ENCODE peak calls at places on chromosomes 6 and 20, in eight cellular contexts. One of them, this sample, is unnamed.

GRCh38 chr6:33128318-33128717 is 52.5 kb downstream of the HLA-DPB1 start:
- DNase-seq in nephron progenitor cell: no peak
- DNase-seq in RWPE2: no peak
- DNase-seq in HFF-Myc: no peak
- DNase-seq in astrocyte of the cerebellum: no peak
- DNase-seq in HCT116: no peak
- DNase-seq in Caco-2: no peak
- DNase-seq in fibroblast of pulmonary artery: no peak
- DNase-seq in this sample: no peak

GRCh38 chr6:55541024-55541423 is 38.0 kb downstream of the HMGCLL1 start:
- DNase-seq in nephron progenitor cell: no peak
- DNase-seq in RWPE2: no peak
- DNase-seq in HFF-Myc: no peak
- DNase-seq in astrocyte of the cerebellum: no peak
- DNase-seq in HCT116: no peak
- DNase-seq in Caco-2: no peak
- DNase-seq in fibroblast of pulmonary artery: no peak
- DNase-seq in this sample: no peak

GRCh38 chr6:35984701-35985100 is 39.7 kb downstream of the SLC26A8 start:
- DNase-seq in nephron progenitor cell: no peak
- DNase-seq in RWPE2: no peak
- DNase-seq in HFF-Myc: no peak
- DNase-seq in astrocyte of the cerebellum: no peak
- DNase-seq in HCT116: no peak
- DNase-seq in Caco-2: no peak
- DNase-seq in fibroblast of pulmonary artery: no peak
- DNase-seq in this sample: no peak

GRCh38 chr20:56343861-56344381 is 14.9 kb upstream of the FAM210B start:
- DNase-seq in nephron progenitor cell: peak
- DNase-seq in RWPE2: peak
- DNase-seq in HFF-Myc: no peak
- DNase-seq in astrocyte of the cerebellum: peak
- DNase-seq in HCT116: no peak
- DNase-seq in Caco-2: peak
- DNase-seq in fibroblast of pulmonary artery: peak
- DNase-seq in this sample: peak

GRCh38 chr6:148446681-148447080 is 104.0 kb downstream of the SASH1 start:
- DNase-seq in nephron progenitor cell: no peak
- DNase-seq in RWPE2: no peak
- DNase-seq in HFF-Myc: no peak
- DNase-seq in astrocyte of the cerebellum: no peak
- DNase-seq in HCT116: no peak
- DNase-seq in Caco-2: no peak
- DNase-seq in fibroblast of pulmonary artery: no peak
- DNase-seq in this sample: no peak

GRCh38 chr6:157503018-157503747 is 122.2 kb downstream of the ZDHHC14 start:
- DNase-seq in nephron progenitor cell: no peak
- DNase-seq in RWPE2: no peak
- DNase-seq in HFF-Myc: no peak
- DNase-seq in astrocyte of the cerebellum: no peak
- DNase-seq in HCT116: no peak
- DNase-seq in Caco-2: no peak
- DNase-seq in fibroblast of pulmonary artery: no peak
- DNase-seq in this sample: no peak

GRCh38 chr20:21339499-21339898 is 36.4 kb downstream of the XRN2 start:
- DNase-seq in nephron progenitor cell: no peak
- DNase-seq in RWPE2: no peak
- DNase-seq in HFF-Myc: no peak
- DNase-seq in astrocyte of the cerebellum: no peak
- DNase-seq in HCT116: no peak
- DNase-seq in Caco-2: no peak
- DNase-seq in fibroblast of pulmonary artery: peak
- DNase-seq in this sample: no peak

GRCh38 chr6:152378154-152378553 is 259.0 kb downstream of the SYNE1 start:
- DNase-seq in nephron progenitor cell: no peak
- DNase-seq in RWPE2: no peak
- DNase-seq in HFF-Myc: no peak
- DNase-seq in astrocyte of the cerebellum: no peak
- DNase-seq in HCT116: no peak
- DNase-seq in Caco-2: no peak
- DNase-seq in fibroblast of pulmonary artery: peak
- DNase-seq in this sample: no peak

GRCh38 chr20:25082498-25082873 is 545 bp upstream of the VSX1 start:
- DNase-seq in nephron progenitor cell: no peak
- DNase-seq in RWPE2: peak
- DNase-seq in HFF-Myc: no peak
- DNase-seq in astrocyte of the cerebellum: no peak
- DNase-seq in HCT116: no peak
- DNase-seq in Caco-2: no peak
- DNase-seq in fibroblast of pulmonary artery: no peak
- DNase-seq in this sample: no peak

GRCh38 chr6:137475103-137475502 is 19.1 kb downstream of the OLIG3 start:
- DNase-seq in nephron progenitor cell: no peak
- DNase-seq in RWPE2: no peak
- DNase-seq in HFF-Myc: no peak
- DNase-seq in astrocyte of the cerebellum: no peak
- DNase-seq in HCT116: no peak
- DNase-seq in Caco-2: no peak
- DNase-seq in fibroblast of pulmonary artery: no peak
- DNase-seq in this sample: no peak

GRCh38 chr6:14502551-14502950 is 385.0 kb downstream of the CD83 start:
- DNase-seq in nephron progenitor cell: no peak
- DNase-seq in RWPE2: no peak
- DNase-seq in HFF-Myc: no peak
- DNase-seq in astrocyte of the cerebellum: no peak
- DNase-seq in HCT116: no peak
- DNase-seq in Caco-2: no peak
- DNase-seq in fibroblast of pulmonary artery: no peak
- DNase-seq in this sample: no peak

GRCh38 chr6:45003400-45003799 is 324.7 kb upstream of the RUNX2 start:
- DNase-seq in nephron progenitor cell: no peak
- DNase-seq in RWPE2: no peak
- DNase-seq in HFF-Myc: no peak
- DNase-seq in astrocyte of the cerebellum: no peak
- DNase-seq in HCT116: no peak
- DNase-seq in Caco-2: no peak
- DNase-seq in fibroblast of pulmonary artery: no peak
- DNase-seq in this sample: no peak

GRCh38 chr20:18414140-18414539 is 52.7 kb downstream of the DZANK1 start:
- DNase-seq in nephron progenitor cell: no peak
- DNase-seq in RWPE2: no peak
- DNase-seq in HFF-Myc: no peak
- DNase-seq in astrocyte of the cerebellum: no peak
- DNase-seq in HCT116: no peak
- DNase-seq in Caco-2: no peak
- DNase-seq in fibroblast of pulmonary artery: no peak
- DNase-seq in this sample: no peak

GRCh38 chr6:38056361-38056760 is 236.8 kb downstream of the ZFAND3 start:
- DNase-seq in nephron progenitor cell: no peak
- DNase-seq in RWPE2: no peak
- DNase-seq in HFF-Myc: no peak
- DNase-seq in astrocyte of the cerebellum: no peak
- DNase-seq in HCT116: no peak
- DNase-seq in Caco-2: no peak
- DNase-seq in fibroblast of pulmonary artery: no peak
- DNase-seq in this sample: no peak

GRCh38 chr20:44187054-44187762 is at the start of gene JPH2:
- DNase-seq in nephron progenitor cell: peak
- DNase-seq in RWPE2: peak
- DNase-seq in HFF-Myc: no peak
- DNase-seq in astrocyte of the cerebellum: peak
- DNase-seq in HCT116: no peak
- DNase-seq in Caco-2: peak
- DNase-seq in fibroblast of pulmonary artery: peak
- DNase-seq in this sample: peak

GRCh38 chr20:44601801-44602204 is 19.4 kb downstream of the PKIG start:
- DNase-seq in nephron progenitor cell: no peak
- DNase-seq in RWPE2: peak
- DNase-seq in HFF-Myc: no peak
- DNase-seq in astrocyte of the cerebellum: peak
- DNase-seq in HCT116: no peak
- DNase-seq in Caco-2: no peak
- DNase-seq in fibroblast of pulmonary artery: peak
- DNase-seq in this sample: no peak

GRCh38 chr20:52192296-52193007 is 873 bp upstream of the ZFP64 start:
- DNase-seq in nephron progenitor cell: no peak
- DNase-seq in RWPE2: no peak
- DNase-seq in HFF-Myc: no peak
- DNase-seq in astrocyte of the cerebellum: no peak
- DNase-seq in HCT116: peak
- DNase-seq in Caco-2: no peak
- DNase-seq in fibroblast of pulmonary artery: peak
- DNase-seq in this sample: no peak

GRCh38 chr6:43368517-43369160 is 808 bp downstream of the ZNF318 start:
- DNase-seq in nephron progenitor cell: peak
- DNase-seq in RWPE2: no peak
- DNase-seq in HFF-Myc: no peak
- DNase-seq in astrocyte of the cerebellum: no peak
- DNase-seq in HCT116: no peak
- DNase-seq in Caco-2: peak
- DNase-seq in fibroblast of pulmonary artery: peak
- DNase-seq in this sample: peak

GRCh38 chr6:1267057-1267732 is 44.7 kb upstream of the FOXQ1 start:
- DNase-seq in nephron progenitor cell: no peak
- DNase-seq in RWPE2: no peak
- DNase-seq in HFF-Myc: no peak
- DNase-seq in astrocyte of the cerebellum: no peak
- DNase-seq in HCT116: no peak
- DNase-seq in Caco-2: peak
- DNase-seq in fibroblast of pulmonary artery: no peak
- DNase-seq in this sample: no peak

GRCh38 chr6:27161946-27162603 is 85.4 kb upstream of the PRSS16 start:
- DNase-seq in nephron progenitor cell: peak
- DNase-seq in RWPE2: no peak
- DNase-seq in HFF-Myc: peak
- DNase-seq in astrocyte of the cerebellum: no peak
- DNase-seq in HCT116: peak
- DNase-seq in Caco-2: peak
- DNase-seq in fibroblast of pulmonary artery: peak
- DNase-seq in this sample: no peak

GRCh38 chr20:35432430-35432735 is 5.6 kb downstream of the GDF5 start:
- DNase-seq in nephron progenitor cell: no peak
- DNase-seq in RWPE2: no peak
- DNase-seq in HFF-Myc: no peak
- DNase-seq in astrocyte of the cerebellum: no peak
- DNase-seq in HCT116: no peak
- DNase-seq in Caco-2: no peak
- DNase-seq in fibroblast of pulmonary artery: no peak
- DNase-seq in this sample: no peak
- TF ChIP-seq CTCF in nephron progenitor cell: no peak
- TF ChIP-seq CTCF in RWPE2: no peak
- TF ChIP-seq CTCF in HFF-Myc: no peak
- TF ChIP-seq CTCF in astrocyte of the cerebellum: peak
- TF ChIP-seq CTCF in HCT116: no peak
- TF ChIP-seq CTCF in Caco-2: peak
- TF ChIP-seq CTCF in fibroblast of pulmonary artery: no peak
- TF ChIP-seq CTCF in this sample: no peak

GRCh38 chr6:123321020-123321419 is 315.7 kb downstream of the TRDN start:
- DNase-seq in nephron progenitor cell: no peak
- DNase-seq in RWPE2: no peak
- DNase-seq in HFF-Myc: no peak
- DNase-seq in astrocyte of the cerebellum: no peak
- DNase-seq in HCT116: no peak
- DNase-seq in Caco-2: no peak
- DNase-seq in fibroblast of pulmonary artery: no peak
- DNase-seq in this sample: no peak

GRCh38 chr6:123316733-123317323 is 319.9 kb downstream of the TRDN start:
- DNase-seq in nephron progenitor cell: no peak
- DNase-seq in RWPE2: no peak
- DNase-seq in HFF-Myc: no peak
- DNase-seq in astrocyte of the cerebellum: peak
- DNase-seq in HCT116: no peak
- DNase-seq in Caco-2: no peak
- DNase-seq in fibroblast of pulmonary artery: peak
- DNase-seq in this sample: no peak
- TF ChIP-seq CTCF in nephron progenitor cell: peak
- TF ChIP-seq CTCF in RWPE2: peak
- TF ChIP-seq CTCF in HFF-Myc: no peak
- TF ChIP-seq CTCF in astrocyte of the cerebellum: no peak
- TF ChIP-seq CTCF in HCT116: peak
- TF ChIP-seq CTCF in Caco-2: peak
- TF ChIP-seq CTCF in fibroblast of pulmonary artery: peak
- TF ChIP-seq CTCF in this sample: peak

GRCh38 chr20:14561733-14562132 is 224.3 kb upstream of the FLRT3 start:
- DNase-seq in nephron progenitor cell: no peak
- DNase-seq in RWPE2: no peak
- DNase-seq in HFF-Myc: no peak
- DNase-seq in astrocyte of the cerebellum: no peak
- DNase-seq in HCT116: no peak
- DNase-seq in Caco-2: no peak
- DNase-seq in fibroblast of pulmonary artery: peak
- DNase-seq in this sample: no peak
- TF ChIP-seq CTCF in nephron progenitor cell: no peak
- TF ChIP-seq CTCF in RWPE2: peak
- TF ChIP-seq CTCF in HFF-Myc: no peak
- TF ChIP-seq CTCF in astrocyte of the cerebellum: no peak
- TF ChIP-seq CTCF in HCT116: no peak
- TF ChIP-seq CTCF in Caco-2: no peak
- TF ChIP-seq CTCF in fibroblast of pulmonary artery: peak
- TF ChIP-seq CTCF in this sample: no peak

GRCh38 chr6:130516604-130517003 is 150.8 kb downstream of the TMEM200A start:
- DNase-seq in nephron progenitor cell: no peak
- DNase-seq in RWPE2: no peak
- DNase-seq in HFF-Myc: no peak
- DNase-seq in astrocyte of the cerebellum: no peak
- DNase-seq in HCT116: no peak
- DNase-seq in Caco-2: no peak
- DNase-seq in fibroblast of pulmonary artery: no peak
- DNase-seq in this sample: no peak

GRCh38 chr6:130517444-130517931 is 151.7 kb downstream of the TMEM200A start:
- DNase-seq in nephron progenitor cell: no peak
- DNase-seq in RWPE2: no peak
- DNase-seq in HFF-Myc: no peak
- DNase-seq in astrocyte of the cerebellum: no peak
- DNase-seq in HCT116: peak
- DNase-seq in Caco-2: no peak
- DNase-seq in fibroblast of pulmonary artery: no peak
- DNase-seq in this sample: no peak

GRCh38 chr6:130518588-130518987 is 152.8 kb downstream of the TMEM200A start:
- DNase-seq in nephron progenitor cell: no peak
- DNase-seq in RWPE2: no peak
- DNase-seq in HFF-Myc: no peak
- DNase-seq in astrocyte of the cerebellum: no peak
- DNase-seq in HCT116: no peak
- DNase-seq in Caco-2: no peak
- DNase-seq in fibroblast of pulmonary artery: no peak
- DNase-seq in this sample: no peak

GRCh38 chr6:130520801-130521200 is 155.0 kb downstream of the TMEM200A start:
- DNase-seq in nephron progenitor cell: no peak
- DNase-seq in RWPE2: no peak
- DNase-seq in HFF-Myc: no peak
- DNase-seq in astrocyte of the cerebellum: no peak
- DNase-seq in HCT116: no peak
- DNase-seq in Caco-2: no peak
- DNase-seq in fibroblast of pulmonary artery: no peak
- DNase-seq in this sample: no peak

DNA sequence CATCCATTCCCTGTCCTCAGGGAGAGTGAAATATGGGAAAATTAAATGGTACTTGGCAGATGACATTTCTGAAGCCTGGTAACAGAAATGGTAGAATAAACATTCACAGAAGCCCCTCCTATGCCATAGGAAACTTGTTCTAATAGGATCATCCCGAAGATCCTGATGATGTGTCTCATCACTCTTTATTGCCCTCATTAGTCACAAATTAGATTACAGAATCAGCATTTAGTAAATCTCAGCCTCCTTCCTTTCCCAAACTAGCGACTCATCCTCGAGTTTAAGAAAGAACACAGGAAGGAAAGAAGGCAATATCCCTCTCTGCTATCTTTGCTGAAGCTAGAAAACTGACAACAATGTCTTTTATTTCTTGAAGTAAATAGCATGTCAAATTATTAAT is 154.4 kb downstream of the TMEM200A start:
- DNase-seq in nephron progenitor cell: no peak
- DNase-seq in RWPE2: no peak
- DNase-seq in HFF-Myc: no peak
- DNase-seq in astrocyte of the cerebellum: no peak
- DNase-seq in HCT116: no peak
- DNase-seq in Caco-2: no peak
- DNase-seq in fibroblast of pulmonary artery: no peak
- DNase-seq in this sample: no peak
- TF ChIP-seq CTCF in nephron progenitor cell: no peak
- TF ChIP-seq CTCF in RWPE2: no peak
- TF ChIP-seq CTCF in HFF-Myc: no peak
- TF ChIP-seq CTCF in astrocyte of the cerebellum: no peak
- TF ChIP-seq CTCF in HCT116: no peak
- TF ChIP-seq CTCF in Caco-2: no peak
- TF ChIP-seq CTCF in fibroblast of pulmonary artery: no peak
- TF ChIP-seq CTCF in this sample: no peak